ENCODE peak calls at places on chromosomes 3 and 15, in seven cellular contexts. V, E, U, R, A, L and P are unnamed samples.

GRCh38 chr15:58736244-58736643 is 13.3 kb downstream of the ADAM10 start:
- DNase-seq in L (no peak), A (no peak), V (no peak), E (no peak), U (no peak), R (no peak), P (no peak)

GRCh38 chr3:117017135-117017990 is 307.8 kb downstream of the TUSC7 start:
- DNase-seq in A (no peak), E (no peak), U (no peak), R (peak; percentile 14), V (no peak), L (no peak), P (no peak)

GRCh38 chr15:66774001-66774814 is 72.2 kb downstream of the SMAD6 start:
- DNase-seq in V (peak; percentile 29), L (peak; percentile 80), U (peak; percentile 88), A (peak; percentile 25), R (peak; percentile 78), E (peak; percentile 45), P (peak; percentile 36)

GRCh38 chr3:36993326-36994283 is at the start of gene MLH1:
- DNase-seq in R (peak; percentile 100), V (no peak), L (peak; percentile 100), E (no peak), U (peak; percentile 89), A (no peak), P (peak; percentile 100)

GRCh38 chr3:9183011-9183410 is 66.4 kb downstream of the SRGAP3 start:
- DNase-seq in U (no peak), L (peak; percentile 13), R (peak; percentile 89), V (peak; percentile 83), E (no peak), A (no peak), P (no peak)

GRCh38 chr15:82845686-82846085 is 36.3 kb downstream of the WHAMM start:
- DNase-seq in R (no peak), V (no peak), E (no peak), U (no peak), L (no peak), A (no peak), P (no peak)

GRCh38 chr3:59374812-59375211 is 325.0 kb upstream of the CFAP20DC start:
- DNase-seq in U (no peak), A (no peak), L (no peak), E (no peak), V (no peak), R (no peak), P (no peak)

GRCh38 chr15:47812436-47813109 is 95.3 kb downstream of the SEMA6D start:
- DNase-seq in E (no peak), V (no peak), L (no peak), R (no peak), U (peak; percentile 90), A (no peak), P (peak; percentile 98)

GRCh38 chr3:36542186-36542585 is 161.9 kb downstream of the STAC start:
- DNase-seq in E (no peak), V (no peak), L (peak; percentile 60), U (no peak), A (no peak), R (no peak), P (no peak)

GRCh38 chr3:5239602-5240001 is 52.1 kb downstream of the EDEM1 start:
- DNase-seq in A (no peak), V (no peak), R (no peak), U (no peak), L (no peak), E (no peak), P (peak; percentile 20)

GRCh38 chr3:16084887-16085286 is 89.6 kb upstream of the GALNT15 start:
- DNase-seq in E (no peak), A (no peak), U (no peak), R (no peak), V (no peak), L (peak; percentile 41), P (peak; percentile 91)